ENCODE peak calls at places on chromosome 7, in six cellular contexts. One of them, this sample, is unnamed.
A peak's percentile ranks its signal among the peaks of the same experiment; 100 is the strongest.

GRCh38 chr7:142796501-142797341 is 26.0 kb downstream of the PRSS2 start:
- DNase-seq in LNCaP clone FGC: no peak
- DNase-seq in gastrocnemius medialis: no peak
- DNase-seq in psoas muscle: no peak
- DNase-seq in astrocyte: no peak
- DNase-seq in NB4: no peak
- DNase-seq in this sample: no peak

GRCh38 chr7:107528461-107528860 is 35.3 kb downstream of the COG5 start:
- DNase-seq in LNCaP clone FGC: no peak
- DNase-seq in gastrocnemius medialis: no peak
- DNase-seq in psoas muscle: no peak
- DNase-seq in astrocyte: peak; percentile 70
- DNase-seq in NB4: no peak
- DNase-seq in this sample: no peak

GRCh38 chr7:157751951-157752673 is 415.3 kb downstream of the DNAJB6 start:
- DNase-seq in LNCaP clone FGC: no peak
- DNase-seq in gastrocnemius medialis: no peak
- DNase-seq in psoas muscle: no peak
- DNase-seq in astrocyte: no peak
- DNase-seq in NB4: no peak
- DNase-seq in this sample: no peak

GRCh38 chr7:83648464-83649241 is at the start of gene SEMA3E:
- DNase-seq in LNCaP clone FGC: peak; percentile 15
- DNase-seq in gastrocnemius medialis: peak; percentile 2
- DNase-seq in psoas muscle: no peak
- DNase-seq in astrocyte: peak; percentile 67
- DNase-seq in NB4: no peak
- DNase-seq in this sample: peak; percentile 27

GRCh38 chr7:138125119-138125518 is 48.9 kb downstream of the AKR1D1 start:
- DNase-seq in LNCaP clone FGC: no peak
- DNase-seq in gastrocnemius medialis: no peak
- DNase-seq in psoas muscle: no peak
- DNase-seq in astrocyte: peak; percentile 17
- DNase-seq in NB4: no peak
- DNase-seq in this sample: no peak

GRCh38 chr7:47901542-47901941 is 46.7 kb downstream of the PKD1L1 start:
- DNase-seq in LNCaP clone FGC: no peak
- DNase-seq in gastrocnemius medialis: no peak
- DNase-seq in psoas muscle: no peak
- DNase-seq in astrocyte: peak; percentile 53
- DNase-seq in NB4: no peak
- DNase-seq in this sample: no peak

GRCh38 chr7:42159150-42159549 is 77.9 kb downstream of the GLI3 start:
- DNase-seq in LNCaP clone FGC: no peak
- DNase-seq in gastrocnemius medialis: no peak
- DNase-seq in psoas muscle: no peak
- DNase-seq in astrocyte: no peak
- DNase-seq in NB4: no peak
- DNase-seq in this sample: no peak

GRCh38 chr7:4837041-4837813 is 24.6 kb downstream of the PAPOLB start:
- DNase-seq in LNCaP clone FGC: no peak
- DNase-seq in gastrocnemius medialis: no peak
- DNase-seq in psoas muscle: no peak
- DNase-seq in astrocyte: no peak
- DNase-seq in NB4: peak; percentile 66
- DNase-seq in this sample: no peak

GRCh38 chr7:45229130-45229920 is 71.7 kb downstream of the RAMP3 start:
- DNase-seq in LNCaP clone FGC: no peak
- DNase-seq in gastrocnemius medialis: no peak
- DNase-seq in psoas muscle: no peak
- DNase-seq in astrocyte: no peak
- DNase-seq in NB4: no peak
- DNase-seq in this sample: no peak

GRCh38 chr7:21346297-21346696 is 81.6 kb upstream of the SP4 start:
- DNase-seq in LNCaP clone FGC: no peak
- DNase-seq in gastrocnemius medialis: no peak
- DNase-seq in psoas muscle: no peak
- DNase-seq in astrocyte: no peak
- DNase-seq in NB4: no peak
- DNase-seq in this sample: no peak

GRCh38 chr7:33757563-33758165 is 147.7 kb upstream of the BMPER start:
- DNase-seq in LNCaP clone FGC: no peak
- DNase-seq in gastrocnemius medialis: no peak
- DNase-seq in psoas muscle: no peak
- DNase-seq in astrocyte: no peak
- DNase-seq in NB4: peak; percentile 57
- DNase-seq in this sample: peak; percentile 53

GRCh38 chr7:50803359-50804337 is 21.0 kb upstream of the GRB10 start:
- DNase-seq in LNCaP clone FGC: no peak
- DNase-seq in gastrocnemius medialis: no peak
- DNase-seq in psoas muscle: no peak
- DNase-seq in astrocyte: no peak
- DNase-seq in NB4: no peak
- DNase-seq in this sample: no peak

GRCh38 chr7:140723002-140723401 is 26.5 kb downstream of the NDUFB2 start:
- DNase-seq in LNCaP clone FGC: no peak
- DNase-seq in gastrocnemius medialis: no peak
- DNase-seq in psoas muscle: no peak
- DNase-seq in astrocyte: no peak
- DNase-seq in NB4: no peak
- DNase-seq in this sample: no peak

GRCh38 chr7:55271069-55271468 is 94.1 kb upstream of the LANCL2 start:
- DNase-seq in LNCaP clone FGC: no peak
- DNase-seq in gastrocnemius medialis: no peak
- DNase-seq in psoas muscle: no peak
- DNase-seq in astrocyte: no peak
- DNase-seq in NB4: peak; percentile 30
- DNase-seq in this sample: peak; percentile 25

GRCh38 chr7:138442822-138443221 is 17.2 kb upstream of the TRIM24 start:
- DNase-seq in LNCaP clone FGC: no peak
- DNase-seq in gastrocnemius medialis: no peak
- DNase-seq in psoas muscle: no peak
- DNase-seq in astrocyte: no peak
- DNase-seq in NB4: no peak
- DNase-seq in this sample: no peak

GRCh38 chr7:97337849-97338248 is 220.4 kb downstream of the SDHAF3 start:
- DNase-seq in LNCaP clone FGC: no peak
- DNase-seq in gastrocnemius medialis: no peak
- DNase-seq in psoas muscle: no peak
- DNase-seq in astrocyte: no peak
- DNase-seq in NB4: no peak
- DNase-seq in this sample: no peak

GRCh38 chr7:8282871-8283270 is 20.9 kb upstream of the ICA1 start:
- DNase-seq in LNCaP clone FGC: no peak
- DNase-seq in gastrocnemius medialis: no peak
- DNase-seq in psoas muscle: no peak
- DNase-seq in astrocyte: no peak
- DNase-seq in NB4: no peak
- DNase-seq in this sample: no peak

GRCh38 chr7:8278183-8278582 is 16.2 kb upstream of the ICA1 start:
- DNase-seq in LNCaP clone FGC: no peak
- DNase-seq in gastrocnemius medialis: no peak
- DNase-seq in psoas muscle: no peak
- DNase-seq in astrocyte: no peak
- DNase-seq in NB4: no peak
- DNase-seq in this sample: no peak

GRCh38 chr7:8282162-8282561 is 20.2 kb upstream of the ICA1 start:
- DNase-seq in LNCaP clone FGC: no peak
- DNase-seq in gastrocnemius medialis: no peak
- DNase-seq in psoas muscle: no peak
- DNase-seq in astrocyte: no peak
- DNase-seq in NB4: no peak
- DNase-seq in this sample: no peak

GRCh38 chr7:8274589-8274988 is 12.6 kb upstream of the ICA1 start:
- DNase-seq in LNCaP clone FGC: no peak
- DNase-seq in gastrocnemius medialis: no peak
- DNase-seq in psoas muscle: no peak
- DNase-seq in astrocyte: peak; percentile 37
- DNase-seq in NB4: no peak
- DNase-seq in this sample: no peak

GRCh38 chr7:8277394-8277982 is 15.5 kb upstream of the ICA1 start:
- DNase-seq in LNCaP clone FGC: no peak
- DNase-seq in gastrocnemius medialis: no peak
- DNase-seq in psoas muscle: no peak
- DNase-seq in astrocyte: no peak
- DNase-seq in NB4: peak; percentile 46
- DNase-seq in this sample: peak; percentile 44
- TF ChIP-seq CTCF in LNCaP clone FGC: peak; percentile 41
- TF ChIP-seq CTCF in gastrocnemius medialis: no peak
- TF ChIP-seq CTCF in psoas muscle: no peak
- TF ChIP-seq CTCF in astrocyte: no peak
- TF ChIP-seq CTCF in NB4: peak; percentile 54
- TF ChIP-seq CTCF in this sample: peak; percentile 18

GRCh38 chr7:132152490-132152889 is 423.8 kb downstream of the PLXNA4 start:
- DNase-seq in LNCaP clone FGC: no peak
- DNase-seq in gastrocnemius medialis: no peak
- DNase-seq in psoas muscle: no peak
- DNase-seq in astrocyte: no peak
- DNase-seq in NB4: no peak
- DNase-seq in this sample: no peak

GRCh38 chr7:132150711-132151110 is 425.6 kb downstream of the PLXNA4 start:
- DNase-seq in LNCaP clone FGC: no peak
- DNase-seq in gastrocnemius medialis: no peak
- DNase-seq in psoas muscle: no peak
- DNase-seq in astrocyte: no peak
- DNase-seq in NB4: no peak
- DNase-seq in this sample: no peak

GRCh38 chr7:132154695-132155471 is 421.4 kb downstream of the PLXNA4 start:
- DNase-seq in LNCaP clone FGC: no peak
- DNase-seq in gastrocnemius medialis: no peak
- DNase-seq in psoas muscle: no peak
- DNase-seq in astrocyte: no peak
- DNase-seq in NB4: no peak
- DNase-seq in this sample: no peak

GRCh38 chr7:132155715-132156114 is 420.6 kb downstream of the PLXNA4 start:
- DNase-seq in LNCaP clone FGC: no peak
- DNase-seq in gastrocnemius medialis: no peak
- DNase-seq in psoas muscle: no peak
- DNase-seq in astrocyte: no peak
- DNase-seq in NB4: no peak
- DNase-seq in this sample: no peak

GRCh38 chr7:132154248-132154647 is 422.0 kb downstream of the PLXNA4 start:
- DNase-seq in LNCaP clone FGC: no peak
- DNase-seq in gastrocnemius medialis: no peak
- DNase-seq in psoas muscle: no peak
- DNase-seq in astrocyte: no peak
- DNase-seq in NB4: no peak
- DNase-seq in this sample: no peak
- TF ChIP-seq CTCF in LNCaP clone FGC: peak; percentile 43
- TF ChIP-seq CTCF in gastrocnemius medialis: peak; percentile 31
- TF ChIP-seq CTCF in psoas muscle: peak; percentile 15
- TF ChIP-seq CTCF in astrocyte: no peak
- TF ChIP-seq CTCF in NB4: no peak
- TF ChIP-seq CTCF in this sample: no peak

DNA sequence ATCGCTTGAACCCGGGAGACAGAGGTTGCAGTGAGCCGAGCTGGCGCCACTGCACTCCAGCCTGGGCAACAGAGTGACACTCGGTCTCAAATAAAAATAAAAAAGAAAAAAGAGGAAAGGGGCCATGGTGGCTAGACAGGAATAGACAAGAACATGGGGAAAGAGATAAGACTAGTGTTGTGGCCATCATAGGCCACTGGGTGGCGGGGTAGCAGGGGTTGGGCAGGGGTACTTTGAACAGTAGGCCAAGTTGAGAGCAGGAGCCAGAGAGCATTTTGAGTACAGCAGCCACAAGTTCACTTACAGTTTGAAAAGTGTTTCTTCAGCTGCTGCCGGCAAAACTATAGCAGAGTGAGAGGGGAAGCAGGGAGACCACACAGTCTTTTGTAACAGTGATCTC is 656.0 kb downstream of the CNTNAP2 start:
- DNase-seq in LNCaP clone FGC: no peak
- DNase-seq in gastrocnemius medialis: no peak
- DNase-seq in psoas muscle: no peak
- DNase-seq in astrocyte: no peak
- DNase-seq in NB4: peak; percentile 47
- DNase-seq in this sample: no peak
- TF ChIP-seq CTCF in LNCaP clone FGC: peak; percentile 40
- TF ChIP-seq CTCF in gastrocnemius medialis: no peak
- TF ChIP-seq CTCF in psoas muscle: no peak
- TF ChIP-seq CTCF in astrocyte: no peak
- TF ChIP-seq CTCF in NB4: peak; percentile 60
- TF ChIP-seq CTCF in this sample: no peak

GRCh38 chr7:128037081-128037480 is 5.8 kb upstream of the LRRC4 start:
- DNase-seq in LNCaP clone FGC: no peak
- DNase-seq in gastrocnemius medialis: no peak
- DNase-seq in psoas muscle: no peak
- DNase-seq in astrocyte: no peak
- DNase-seq in NB4: no peak
- DNase-seq in this sample: no peak
- TF ChIP-seq CTCF in LNCaP clone FGC: no peak
- TF ChIP-seq CTCF in gastrocnemius medialis: no peak
- TF ChIP-seq CTCF in psoas muscle: no peak
- TF ChIP-seq CTCF in astrocyte: no peak
- TF ChIP-seq CTCF in NB4: no peak
- TF ChIP-seq CTCF in this sample: no peak

GRCh38 chr7:31729195-31729804 is 42.3 kb downstream of the PPP1R17 start:
- DNase-seq in LNCaP clone FGC: no peak
- DNase-seq in gastrocnemius medialis: no peak
- DNase-seq in psoas muscle: no peak
- DNase-seq in astrocyte: no peak
- DNase-seq in NB4: no peak
- DNase-seq in this sample: no peak
- TF ChIP-seq CTCF in LNCaP clone FGC: no peak
- TF ChIP-seq CTCF in gastrocnemius medialis: no peak
- TF ChIP-seq CTCF in psoas muscle: no peak
- TF ChIP-seq CTCF in astrocyte: no peak
- TF ChIP-seq CTCF in NB4: peak; percentile 35
- TF ChIP-seq CTCF in this sample: no peak

DNA sequence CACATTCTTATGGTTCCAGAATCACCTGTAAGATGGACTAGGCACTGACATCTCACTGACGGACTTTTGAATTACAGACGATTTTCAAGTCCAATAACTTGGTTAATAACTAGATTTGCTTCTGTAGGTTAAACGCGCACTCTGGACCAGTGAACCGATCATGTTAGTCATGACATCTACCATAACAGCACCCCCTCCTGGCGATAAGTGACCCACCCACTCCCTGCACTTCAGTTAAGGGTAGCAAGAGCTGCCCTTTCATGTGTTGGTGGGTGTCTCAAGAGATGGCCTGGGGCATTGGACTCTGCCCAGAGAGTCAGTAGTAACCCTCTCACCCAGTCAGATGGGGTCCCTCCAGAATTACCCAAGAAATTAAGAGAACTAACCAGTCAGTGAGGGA is 12.9 kb downstream of the GRM8 start:
- DNase-seq in LNCaP clone FGC: no peak
- DNase-seq in gastrocnemius medialis: no peak
- DNase-seq in psoas muscle: no peak
- DNase-seq in astrocyte: no peak
- DNase-seq in NB4: peak; percentile 38
- DNase-seq in this sample: no peak
- TF ChIP-seq CTCF in LNCaP clone FGC: peak; percentile 40
- TF ChIP-seq CTCF in gastrocnemius medialis: no peak
- TF ChIP-seq CTCF in psoas muscle: no peak
- TF ChIP-seq CTCF in astrocyte: no peak
- TF ChIP-seq CTCF in NB4: peak; percentile 49
- TF ChIP-seq CTCF in this sample: no peak

GRCh38 chr7:135362871-135363270 is 129.2 kb downstream of the STRA8 start:
- DNase-seq in LNCaP clone FGC: no peak
- DNase-seq in gastrocnemius medialis: no peak
- DNase-seq in psoas muscle: no peak
- DNase-seq in astrocyte: no peak
- DNase-seq in NB4: no peak
- DNase-seq in this sample: no peak
- TF ChIP-seq CTCF in LNCaP clone FGC: no peak
- TF ChIP-seq CTCF in gastrocnemius medialis: no peak
- TF ChIP-seq CTCF in psoas muscle: no peak
- TF ChIP-seq CTCF in astrocyte: no peak
- TF ChIP-seq CTCF in NB4: peak; percentile 13
- TF ChIP-seq CTCF in this sample: no peak

This sample was measured in Calu3.